ENCODE peak calls at places on chromosomes 11 and 22, in four cellular contexts. M, Z, D and R are unnamed samples.

GRCh38 chr22:22037740-22038139 is 55.2 kb upstream of the TOP3B start:
- DNase-seq in M (no peak), Z (peak), D (no peak), R (no peak)

GRCh38 chr11:100735949-100736675 is 49.0 kb downstream of the ARHGAP42 start:
- DNase-seq in M (peak), Z (peak), D (no peak), R (no peak)

GRCh38 chr22:28183078-28183870 is 264.2 kb upstream of the PITPNB start:
- DNase-seq in M (no peak), Z (no peak), D (no peak), R (no peak)

GRCh38 chr22:30210235-30210831 is 36.2 kb downstream of the LIF start:
- DNase-seq in M (peak), Z (peak), D (no peak), R (peak)

GRCh38 chr11:69022268-69022667 is 9.2 kb upstream of the MRGPRF start:
- DNase-seq in M (no peak), Z (peak), D (no peak), R (no peak)

GRCh38 chr11:15275141-15275540 is 160.4 kb downstream of the INSC start:
- DNase-seq in M (no peak), Z (no peak), D (no peak), R (no peak)

GRCh38 chr11:134630896-134631295 is 218.9 kb upstream of the B3GAT1 start:
- DNase-seq in M (no peak), Z (no peak), D (no peak), R (no peak)

GRCh38 chr11:6300325-6300724 is 20.0 kb downstream of the CAVIN3 start:
- DNase-seq in M (no peak), Z (peak), D (no peak), R (no peak)

GRCh38 chr11:20470348-20470747 is 82.8 kb downstream of the PRMT3 start:
- DNase-seq in M (no peak), Z (no peak), D (no peak), R (no peak)

GRCh38 chr22:23036684-23037428 is 33.5 kb upstream of the GNAZ start:
- DNase-seq in M (no peak), Z (peak), D (no peak), R (no peak)

GRCh38 chr11:31254411-31254810 is 115.1 kb downstream of the DCDC1 start:
- DNase-seq in M (no peak), Z (no peak), D (no peak), R (no peak)

GRCh38 chr22:36440429-36441002 is 40.9 kb downstream of the TXN2 start:
- DNase-seq in M (no peak), Z (no peak), D (no peak), R (no peak)

GRCh38 chr22:24208012-24208749 is 26.9 kb downstream of the SUSD2 start:
- DNase-seq in M (no peak), Z (peak), D (no peak), R (no peak)

GRCh38 chr11:110207089-110207488 is 89.3 kb downstream of the RDX start:
- DNase-seq in M (no peak), Z (no peak), D (no peak), R (no peak)

GRCh38 chr11:47550288-47551052 is 2.5 kb downstream of the CELF1 start:
- DNase-seq in M (no peak), Z (no peak), D (no peak), R (no peak)

GRCh38 chr11:47552581-47553416 is at the start of gene CELF1:
- DNase-seq in M (peak), Z (peak), D (peak), R (peak)

GRCh38 chr11:47552086-47552580 is 799 bp downstream of the CELF1 start:
- DNase-seq in M (peak), Z (peak), D (no peak), R (peak)

GRCh38 chr11:47551086-47551485 is 1.8 kb downstream of the CELF1 start:
- DNase-seq in M (peak), Z (peak), D (no peak), R (no peak)

GRCh38 chr11:47553417-47553746 is 450 bp upstream of the CELF1 start:
- DNase-seq in M (no peak), Z (no peak), D (no peak), R (no peak)
- H2BK5ac ChIP-seq in M (no peak), Z (peak), D (peak), R (no peak)

GRCh38 chr11:11550534-11550933 is 71.3 kb downstream of the GALNT18 start:
- DNase-seq in M (no peak), Z (no peak), D (no peak), R (no peak)

GRCh38 chr11:11555228-11555627 is 66.6 kb downstream of the GALNT18 start:
- DNase-seq in M (no peak), Z (no peak), D (no peak), R (no peak)

GRCh38 chr11:11552688-11553087 is 69.1 kb downstream of the GALNT18 start:
- DNase-seq in M (peak), Z (no peak), D (no peak), R (no peak)

GRCh38 chr11:11558352-11558751 is 63.5 kb downstream of the GALNT18 start:
- DNase-seq in M (no peak), Z (no peak), D (no peak), R (no peak)

GRCh38 chr11:11553595-11553994 is 68.2 kb downstream of the GALNT18 start:
- DNase-seq in M (no peak), Z (no peak), D (no peak), R (no peak)
- H4K5ac ChIP-seq in M (no peak), Z (no peak), D (no peak), R (no peak)

GRCh38 chr22:46731246-46732040 is 6.6 kb downstream of the CERK start:
- DNase-seq in M (peak), Z (no peak), D (no peak), R (peak)
- H3K23ac ChIP-seq in M (no peak), Z (no peak), D (no peak), R (no peak)

GRCh38 chr11:126461096-126461440 is 105.6 kb downstream of the ST3GAL4 start:
- DNase-seq in M (no peak), Z (no peak), D (no peak), R (no peak)
- H2BK5ac ChIP-seq in M (no peak), Z (no peak), D (no peak), R (no peak)

GRCh38 chr11:113260096-113260425 is 54.3 kb upstream of the TTC12 start:
- DNase-seq in M (no peak), Z (no peak), D (no peak), R (no peak)

GRCh38 chr11:113262594-113262993 is 51.8 kb upstream of the TTC12 start:
- DNase-seq in M (no peak), Z (no peak), D (no peak), R (no peak)

GRCh38 chr11:113260541-113260940 is 53.8 kb upstream of the TTC12 start:
- DNase-seq in M (no peak), Z (no peak), D (no peak), R (no peak)

GRCh38 chr11:113263458-113264095 is 50.8 kb upstream of the TTC12 start:
- DNase-seq in M (no peak), Z (no peak), D (no peak), R (no peak)

GRCh38 chr11:113261709-113262475 is 52.5 kb upstream of the TTC12 start:
- DNase-seq in M (peak), Z (peak), D (no peak), R (no peak)
- H4K5ac ChIP-seq in M (no peak), Z (no peak), D (no peak), R (no peak)

DNA sequence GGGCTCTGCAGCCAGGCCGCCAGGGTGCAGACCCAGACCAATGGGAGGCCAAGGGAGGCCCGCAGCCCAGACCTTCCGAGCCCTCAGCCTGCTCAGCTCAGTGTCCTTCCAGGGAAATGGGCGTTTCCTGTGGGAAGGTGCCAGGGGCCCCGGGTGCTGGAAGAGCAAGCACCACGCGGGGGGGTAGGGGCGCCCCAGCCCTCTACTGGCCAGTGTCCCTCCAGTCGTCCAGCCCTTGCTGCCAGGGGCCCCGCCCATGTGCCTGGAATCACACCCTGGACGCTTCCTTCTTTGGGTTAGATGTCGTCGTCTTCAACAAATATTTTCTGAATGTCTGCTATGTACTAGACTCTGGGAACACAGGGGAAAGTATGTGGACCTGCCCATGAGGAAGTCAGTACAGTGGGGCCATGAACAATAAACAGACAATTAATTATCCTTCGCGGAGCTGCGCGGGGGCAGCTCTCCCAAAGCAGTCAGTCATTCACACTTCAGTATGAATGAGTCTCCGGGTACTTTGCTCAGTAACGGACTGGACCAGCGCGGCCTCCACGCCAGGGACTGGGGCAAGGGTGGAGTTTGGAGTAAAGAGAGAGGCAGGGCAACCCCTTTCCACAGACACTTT is 60.2 kb downstream of the CDKN1C start:
- DNase-seq in M (no peak), Z (peak), D (no peak), R (no peak)
- H3K23ac ChIP-seq in M (no peak), Z (peak), D (no peak), R (no peak)

DNA sequence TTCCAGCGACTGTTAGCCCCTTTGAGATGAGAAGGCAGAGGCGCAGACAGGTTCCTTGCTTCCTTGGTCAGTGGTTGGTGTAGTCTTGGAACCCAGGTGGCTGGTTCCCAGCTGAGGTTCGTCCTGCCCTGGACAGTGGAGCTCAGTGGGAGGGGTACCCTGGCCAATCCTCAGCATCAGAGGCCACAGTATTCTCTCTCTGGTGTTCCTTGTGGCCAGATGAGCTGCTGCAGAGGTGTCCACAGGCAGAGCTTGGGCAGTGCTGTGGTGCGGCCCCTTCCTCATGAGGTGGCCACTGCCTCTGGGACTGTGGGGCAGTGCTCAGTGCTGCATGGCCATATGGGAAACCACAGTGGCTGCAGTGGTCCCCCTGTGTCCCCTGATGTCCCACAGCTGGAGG is 61.8 kb downstream of the CTTN start:
- DNase-seq in M (no peak), Z (no peak), D (no peak), R (no peak)
- H2BK5ac ChIP-seq in M (no peak), Z (no peak), D (no peak), R (no peak)

GRCh38 chr22:31871475-31871874 is 72.9 kb upstream of the YWHAH start:
- DNase-seq in M (no peak), Z (no peak), D (no peak), R (no peak)
- H4K5ac ChIP-seq in M (no peak), Z (no peak), D (no peak), R (no peak)

GRCh38 chr11:122036022-122036421 is 80.0 kb downstream of the BLID start:
- DNase-seq in M (no peak), Z (peak), D (no peak), R (no peak)

GRCh38 chr11:122033193-122033592 is 82.8 kb downstream of the BLID start:
- DNase-seq in M (no peak), Z (no peak), D (no peak), R (no peak)

GRCh38 chr11:122032317-122032716 is 83.7 kb downstream of the BLID start:
- DNase-seq in M (no peak), Z (no peak), D (no peak), R (no peak)

GRCh38 chr11:122036493-122036892 is 79.5 kb downstream of the BLID start:
- DNase-seq in M (no peak), Z (no peak), D (no peak), R (no peak)

GRCh38 chr11:122033631-122034030 is 82.4 kb downstream of the BLID start:
- DNase-seq in M (no peak), Z (no peak), D (no peak), R (no peak)
- H3K23ac ChIP-seq in M (no peak), Z (no peak), D (no peak), R (no peak)

DNA sequence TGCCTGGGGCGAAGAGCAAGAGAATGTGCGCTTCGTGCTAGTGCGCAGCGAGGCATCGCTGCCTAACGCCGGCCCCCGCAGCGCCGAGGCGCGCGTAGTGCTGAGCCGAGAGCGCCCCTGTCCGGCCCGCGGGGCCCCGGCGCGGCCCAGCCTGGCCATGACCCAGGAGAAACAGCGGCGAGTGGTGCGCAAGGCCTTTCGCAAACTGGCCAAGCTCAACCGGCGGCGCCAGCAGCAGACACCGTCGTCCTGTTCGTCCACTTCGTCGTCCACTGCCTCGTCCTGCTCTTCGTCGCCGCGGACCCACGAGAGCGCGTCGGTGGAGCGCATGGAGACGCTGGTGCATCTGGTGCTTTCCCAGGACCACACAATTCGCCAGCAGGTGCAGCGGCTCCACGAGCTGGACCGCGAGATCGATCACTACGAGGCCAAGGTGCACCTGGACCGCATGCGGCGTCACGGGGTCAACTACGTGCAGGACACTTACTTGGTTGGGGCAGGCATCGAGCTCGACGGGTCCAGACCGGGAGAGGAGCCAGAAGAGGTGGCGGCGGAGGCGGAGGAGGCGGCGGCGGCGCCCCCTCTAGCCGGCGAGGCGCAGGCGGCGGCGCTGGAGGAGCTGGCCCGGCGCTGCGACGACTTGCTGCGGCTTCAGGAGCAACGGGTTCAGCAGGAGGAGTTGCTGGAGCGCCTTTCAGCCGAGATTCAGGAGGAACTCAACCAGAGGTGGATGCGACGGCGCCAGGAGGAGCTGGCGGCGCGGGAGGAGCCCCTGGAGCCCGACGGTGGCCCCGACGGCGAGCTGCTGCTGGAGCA is 1.0 kb downstream of the RASSF10 start:
- DNase-seq in M (peak), Z (peak), D (peak), R (peak)
- H2BK5ac ChIP-seq in M (no peak), Z (no peak), D (no peak), R (no peak)